ENCODE peak calls at places on chromosomes 13 and 19, in six cellular contexts. D, J, E, K, X and Q are unnamed samples.

GRCh38 chr19:10430505-10431253 is 10.3 kb downstream of the PDE4A start:
- DNase-seq in D (peak), J (no peak), E (peak), K (no peak), X (no peak), Q (peak)

GRCh38 chr19:49820125-49820524 is 2.0 kb downstream of the MED25 start:
- DNase-seq in D (no peak), J (no peak), E (no peak), K (no peak), X (no peak), Q (no peak)

GRCh38 chr19:3055741-3056453 is 6.4 kb downstream of the TLE5 start:
- DNase-seq in D (peak), J (peak), E (peak), K (no peak), X (no peak), Q (no peak)

GRCh38 chr19:28881616-28882015 is 331.3 kb downstream of the UQCRFS1 start:
- DNase-seq in D (no peak), J (no peak), E (no peak), K (no peak), X (no peak), Q (no peak)

GRCh38 chr19:19026299-19026971 is 6.9 kb downstream of the SUGP2 start:
- DNase-seq in D (no peak), J (no peak), E (no peak), K (no peak), X (no peak), Q (no peak)

GRCh38 chr13:66224644-66225043 is 1005.5 kb downstream of the PCDH9 start:
- DNase-seq in D (no peak), J (no peak), E (no peak), K (no peak), X (no peak), Q (no peak)

GRCh38 chr13:97301382-97302095 is 79.4 kb downstream of the MBNL2 start:
- DNase-seq in D (no peak), J (no peak), E (no peak), K (no peak), X (no peak), Q (no peak)

GRCh38 chr13:113970810-113971470 is 2.9 kb downstream of the C13orf46 start:
- DNase-seq in D (peak), J (peak), E (peak), K (peak), X (no peak), Q (no peak)

GRCh38 chr19:23509686-23510450 is 114.6 kb upstream of the ZNF91 start:
- DNase-seq in D (no peak), J (no peak), E (peak), K (no peak), X (no peak), Q (no peak)

GRCh38 chr19:8664671-8665057 is 33.9 kb downstream of the ACTL9 start:
- DNase-seq in D (no peak), J (no peak), E (no peak), K (no peak), X (no peak), Q (no peak)

GRCh38 chr13:98632971-98633370 is 56.1 kb upstream of the STK24 start:
- DNase-seq in D (no peak), J (no peak), E (peak), K (no peak), X (no peak), Q (no peak)

GRCh38 chr19:56839665-56840451 is 668 bp downstream of the PEG3 start:
- DNase-seq in D (peak), J (peak), E (peak), K (no peak), X (no peak), Q (peak)

GRCh38 chr13:53783466-53783865 is 754.9 kb downstream of the OLFM4 start:
- DNase-seq in D (no peak), J (no peak), E (no peak), K (no peak), X (no peak), Q (peak)

GRCh38 chr13:98476106-98476505 is 100.8 kb downstream of the STK24 start:
- DNase-seq in D (no peak), J (no peak), E (no peak), K (no peak), X (peak), Q (no peak)

GRCh38 chr13:30125422-30126073 is 181.8 kb downstream of the KATNAL1 start:
- DNase-seq in D (no peak), J (no peak), E (peak), K (peak), X (no peak), Q (no peak)

GRCh38 chr13:19864018-19864338 is 529 bp upstream of the ZMYM5 start:
- DNase-seq in D (peak), J (peak), E (no peak), K (no peak), X (peak), Q (peak)

GRCh38 chr13:79782541-79783216 is 301.7 kb downstream of the NDFIP2 start:
- DNase-seq in D (no peak), J (no peak), E (no peak), K (peak), X (no peak), Q (peak)

GRCh38 chr13:25898991-25899390 is 152.8 kb downstream of the SHISA2 start:
- DNase-seq in D (no peak), J (no peak), E (no peak), K (no peak), X (no peak), Q (no peak)

GRCh38 chr19:1813837-1814217 is 1.8 kb upstream of the ATP8B3 start:
- DNase-seq in D (no peak), J (no peak), E (no peak), K (no peak), X (no peak), Q (no peak)

GRCh38 chr19:1811942-1812425 is at the start of gene ATP8B3:
- DNase-seq in D (no peak), J (no peak), E (no peak), K (no peak), X (peak), Q (no peak)

GRCh38 chr19:1811472-1811894 is 593 bp downstream of the ATP8B3 start:
- DNase-seq in D (peak), J (peak), E (peak), K (no peak), X (peak), Q (no peak)

GRCh38 chr19:1813197-1813836 is 1.2 kb upstream of the ATP8B3 start:
- DNase-seq in D (no peak), J (no peak), E (no peak), K (no peak), X (no peak), Q (no peak)

GRCh38 chr19:1812426-1813196 is 535 bp upstream of the ATP8B3 start:
- DNase-seq in D (peak), J (peak), E (peak), K (peak), X (peak), Q (peak)
- H3K27ac ChIP-seq in D (no peak), J (peak), E (peak), K (peak), X (peak), Q (peak)

GRCh38 chr19:5789886-5790572 is 934 bp downstream of the DUS3L start:
- DNase-seq in D (no peak), J (no peak), E (no peak), K (no peak), X (no peak), Q (no peak)
- H3K27ac ChIP-seq in D (peak), J (peak), E (no peak), K (no peak), X (peak), Q (peak)

GRCh38 chr13:111253334-111253872 is 67.0 kb upstream of the TEX29 start:
- DNase-seq in D (no peak), J (no peak), E (no peak), K (no peak), X (no peak), Q (no peak)
- H3K27ac ChIP-seq in D (peak), J (no peak), E (no peak), K (no peak), X (no peak), Q (no peak)

GRCh38 chr13:40344270-40345148 is 321.9 kb downstream of the FOXO1 start:
- DNase-seq in D (peak), J (no peak), E (no peak), K (no peak), X (no peak), Q (no peak)

GRCh38 chr13:40348096-40348679 is 318.3 kb downstream of the FOXO1 start:
- DNase-seq in D (no peak), J (no peak), E (no peak), K (no peak), X (no peak), Q (no peak)

GRCh38 chr13:40345149-40345514 is 321.3 kb downstream of the FOXO1 start:
- DNase-seq in D (no peak), J (no peak), E (no peak), K (no peak), X (no peak), Q (peak)

GRCh38 chr13:40345654-40346372 is 320.6 kb downstream of the FOXO1 start:
- DNase-seq in D (no peak), J (no peak), E (no peak), K (no peak), X (no peak), Q (no peak)

DNA sequence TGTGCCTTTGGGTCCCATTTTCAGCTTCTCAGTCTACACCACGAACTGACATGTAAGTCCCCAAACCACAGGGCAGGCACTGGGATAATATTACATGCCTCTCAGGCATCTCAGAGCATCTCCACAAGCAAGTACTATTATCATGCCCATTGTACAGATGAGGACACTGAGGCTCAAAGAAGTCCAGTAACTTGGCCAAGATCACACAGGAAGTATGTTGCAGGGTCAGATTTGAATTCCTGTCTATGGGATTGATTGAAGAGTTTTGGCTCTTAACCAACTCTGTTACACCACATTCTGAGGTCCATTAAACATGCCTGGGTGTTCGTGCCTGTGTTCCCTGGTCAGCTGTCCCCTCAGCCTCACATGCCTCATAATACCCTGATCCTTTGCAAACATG is 319.8 kb downstream of the FOXO1 start:
- DNase-seq in D (no peak), J (no peak), E (no peak), K (no peak), X (no peak), Q (no peak)
- H3K27ac ChIP-seq in D (no peak), J (peak), E (no peak), K (no peak), X (no peak), Q (no peak)

GRCh38 chr19:30854661-30855060 is 482.5 kb downstream of the ZNF536 start:
- DNase-seq in D (no peak), J (no peak), E (no peak), K (no peak), X (no peak), Q (no peak)
- H3K27ac ChIP-seq in D (no peak), J (no peak), E (no peak), K (no peak), X (no peak), Q (no peak)

GRCh38 chr19:40339018-40339728 is 9.0 kb downstream of the C19orf47 start:
- DNase-seq in D (no peak), J (no peak), E (no peak), K (no peak), X (no peak), Q (no peak)

GRCh38 chr19:40337107-40337506 is 11.1 kb downstream of the C19orf47 start:
- DNase-seq in D (no peak), J (no peak), E (no peak), K (no peak), X (no peak), Q (no peak)

GRCh38 chr19:40335855-40336700 is 12.1 kb downstream of the C19orf47 start:
- DNase-seq in D (no peak), J (no peak), E (no peak), K (no peak), X (no peak), Q (no peak)

GRCh38 chr19:40335101-40335500 is 13.1 kb downstream of the C19orf47 start:
- DNase-seq in D (no peak), J (no peak), E (no peak), K (no peak), X (no peak), Q (no peak)

GRCh38 chr19:40337594-40337993 is 10.6 kb downstream of the C19orf47 start:
- DNase-seq in D (no peak), J (no peak), E (no peak), K (no peak), X (no peak), Q (no peak)
- H3K27ac ChIP-seq in D (no peak), J (no peak), E (no peak), K (no peak), X (no peak), Q (no peak)

GRCh38 chr13:72151241-72151640 is 284.2 kb upstream of the DACH1 start:
- DNase-seq in D (no peak), J (no peak), E (peak), K (no peak), X (no peak), Q (no peak)
- H3K27ac ChIP-seq in D (no peak), J (no peak), E (no peak), K (no peak), X (no peak), Q (no peak)

GRCh38 chr19:54084410-54084809 is 3.2 kb upstream of the TARM1 start:
- DNase-seq in D (no peak), J (no peak), E (no peak), K (no peak), X (no peak), Q (no peak)
- H3K27ac ChIP-seq in D (no peak), J (no peak), E (no peak), K (no peak), X (no peak), Q (no peak)